ENCODE peak calls at places on chromosomes 5 and 9, in four cellular contexts. J is HTR-8/SVneo, S is cerebellum, Q is LoVo. A is an unnamed sample.
A peak's percentile ranks its signal among the peaks of the same experiment; 100 is the strongest.

GRCh38 chr9:132443951-132444615 is 34.1 kb downstream of the CFAP77 start:
- DNase-seq in J (no peak), S (no peak), Q (no peak), A (no peak)

GRCh38 chr5:139895647-139896046 is 100.0 kb downstream of the PSD2 start:
- DNase-seq in J (no peak), S (peak; percentile 55), Q (no peak), A (no peak)

GRCh38 chr5:67992919-67993318 is 222.6 kb upstream of the PIK3R1 start:
- DNase-seq in J (no peak), S (peak; percentile 7), Q (no peak), A (no peak)

GRCh38 chr9:116355153-116355827 is 201.7 kb downstream of the PAPPA start:
- DNase-seq in J (no peak), S (no peak), Q (no peak), A (no peak)

GRCh38 chr9:38047301-38048251 is 21.5 kb downstream of the SHB start:
- DNase-seq in J (peak; percentile 62), S (peak; percentile 77), Q (peak; percentile 93), A (no peak)

GRCh38 chr9:95627802-95628201 is 111.0 kb upstream of the PTCH1 start:
- DNase-seq in J (peak; percentile 56), S (no peak), Q (no peak), A (no peak)

GRCh38 chr5:150284311-150284710 is 5.3 kb downstream of the CAMK2A start:
- DNase-seq in J (no peak), S (no peak), Q (no peak), A (no peak)

GRCh38 chr5:172731286-172732073 is 39.5 kb downstream of the DUSP1 start:
- DNase-seq in J (no peak), S (peak; percentile 31), Q (peak; percentile 69), A (no peak)

GRCh38 chr9:113886471-113886870 is 10.4 kb downstream of the ZNF618 start:
- DNase-seq in J (no peak), S (no peak), Q (no peak), A (no peak)

GRCh38 chr5:61995486-61995885 is 310.5 kb upstream of the KIF2A start:
- DNase-seq in J (no peak), S (no peak), Q (no peak), A (no peak)

GRCh38 chr5:31827862-31828261 is 188.9 kb downstream of the PDZD2 start:
- DNase-seq in J (no peak), S (no peak), Q (no peak), A (no peak)

GRCh38 chr5:55865831-55866230 is 14.7 kb downstream of the IL31RA start:
- DNase-seq in J (no peak), S (no peak), Q (no peak), A (no peak)

GRCh38 chr5:29262683-29263082 is 1930.8 kb upstream of the CDH6 start:
- DNase-seq in J (peak; percentile 61), S (no peak), Q (no peak), A (no peak)

GRCh38 chr5:116492016-116492623 is 82.5 kb downstream of the SEMA6A start:
- DNase-seq in J (peak; percentile 41), S (no peak), Q (peak; percentile 54), A (no peak)